ENCODE peak calls at places on chromosomes 2 and 18, in five cellular contexts. C is fibroblast of lung, T is H9, Z is GM23338, G is IMR-90. W is an unnamed sample. For H4K20me1, the result is how much of the 10 kb centered on the place peaks cover.

GRCh38 chr18:8706981-8707940 is 1.9 kb downstream of the MTCL1 start:
- DNase-seq in Z (peak), T (peak), G (peak), C (peak), W (peak)

GRCh38 chr18:48842259-48843061 is 108.3 kb downstream of the SMAD7 start:
- DNase-seq in C (no peak), G (no peak), T (no peak), Z (no peak), W (no peak)

GRCh38 chr18:2348003-2348402 is 223.3 kb downstream of the METTL4 start:
- DNase-seq in Z (no peak), T (no peak), G (no peak), C (no peak), W (no peak)

GRCh38 chr18:21336846-21337245 is 94.8 kb downstream of the GREB1L start:
- DNase-seq in T (no peak), G (no peak), Z (no peak), C (peak), W (no peak)

GRCh38 chr18:58143391-58143790 is 99.4 kb downstream of the NEDD4L start:
- DNase-seq in T (no peak), C (no peak), Z (no peak), G (peak), W (peak)

GRCh38 chr2:171894612-171894947 is 536 bp upstream of the SLC25A12 start:
- DNase-seq in G (no peak), T (no peak), C (no peak), Z (no peak), W (no peak)

GRCh38 chr2:45649457-45649854 is 2.0 kb upstream of the PRKCE start:
- DNase-seq in C (no peak), T (no peak), Z (no peak), G (peak), W (peak)

GRCh38 chr2:70511986-70512729 is 41.5 kb downstream of the TGFA start:
- DNase-seq in C (no peak), G (no peak), Z (no peak), T (no peak), W (peak)

GRCh38 chr2:164793531-164793930 is 48.1 kb downstream of the COBLL1 start:
- DNase-seq in T (no peak), C (no peak), G (no peak), Z (no peak), W (no peak)

GRCh38 chr2:240716130-240716798 is 24.6 kb downstream of the AQP12A start:
- DNase-seq in Z (no peak), G (no peak), T (no peak), C (no peak), W (no peak)

GRCh38 chr2:28626891-28627421 is 124.7 kb upstream of the PPP1CB start:
- DNase-seq in Z (no peak), T (no peak), G (peak), C (peak), W (no peak)

GRCh38 chr2:86398911-86399474 is 42.2 kb upstream of the KDM3A start:
- DNase-seq in Z (no peak), T (no peak), G (no peak), C (no peak), W (no peak)

GRCh38 chr2:122028371-122029102 is 273.1 kb downstream of the TSN start:
- DNase-seq in Z (no peak), C (peak), T (no peak), G (peak), W (no peak)

GRCh38 chr18:22570492-22570891 is 152.8 kb upstream of the CTAGE1 start:
- DNase-seq in T (no peak), G (no peak), Z (no peak), C (no peak), W (no peak)

GRCh38 chr2:179606141-179606540 is 255.3 kb downstream of the ZNF385B start:
- DNase-seq in T (no peak), Z (no peak), G (no peak), C (no peak), W (no peak)

GRCh38 chr2:169119816-169120215 is 50.5 kb downstream of the DHRS9 start:
- DNase-seq in G (no peak), C (no peak), T (no peak), Z (no peak), W (no peak)

GRCh38 chr2:102186676-102187190 is at the start of gene IL1RL2:
- DNase-seq in T (no peak), Z (no peak), G (no peak), C (peak), W (peak)

GRCh38 chr2:140643761-140644187 is 1487.0 kb downstream of the LRP1B start:
- DNase-seq in C (peak), Z (no peak), T (no peak), G (peak), W (peak)

GRCh38 chr18:62027914-62028520 is 135.2 kb upstream of the RNF152 start:
- DNase-seq in C (no peak), G (no peak), Z (peak), T (no peak), W (no peak)

GRCh38 chr18:59821983-59822382 is 77.8 kb upstream of the PMAIP1 start:
- DNase-seq in Z (no peak), C (peak), T (no peak), G (peak), W (no peak)

GRCh38 chr2:22382439-22383169 is 1002.4 kb upstream of the KLHL29 start:
- DNase-seq in T (no peak), Z (no peak), G (no peak), C (no peak), W (no peak)

GRCh38 chr18:48623468-48624220 is 84.8 kb downstream of the CTIF start:
- DNase-seq in T (no peak), Z (no peak), C (peak), G (peak), W (no peak)

GRCh38 chr18:69215151-69215550 is 185.5 kb upstream of the DOK6 start:
- DNase-seq in Z (no peak), C (no peak), G (no peak), T (no peak), W (no peak)

GRCh38 chr18:59904051-59904601 is 4.3 kb downstream of the PMAIP1 start:
- DNase-seq in C (no peak), T (no peak), Z (no peak), G (peak), W (no peak)

GRCh38 chr18:9520666-9521065 is 45.4 kb downstream of the RALBP1 start:
- DNase-seq in Z (no peak), G (no peak), C (peak), T (no peak), W (no peak)

GRCh38 chr2:26768759-26769500 is 4.8 kb downstream of the SLC35F6 start:
- DNase-seq in G (no peak), C (peak), T (no peak), Z (no peak), W (peak)

GRCh38 chr2:174338155-174338495 is 3.4 kb downstream of the SP9 start:
- DNase-seq in G (no peak), C (no peak), Z (no peak), T (no peak), W (no peak)
- H4K20me1 ChIP-seq in G (under half), C (under half), Z (under half), T (under half), W (under half)

DNA sequence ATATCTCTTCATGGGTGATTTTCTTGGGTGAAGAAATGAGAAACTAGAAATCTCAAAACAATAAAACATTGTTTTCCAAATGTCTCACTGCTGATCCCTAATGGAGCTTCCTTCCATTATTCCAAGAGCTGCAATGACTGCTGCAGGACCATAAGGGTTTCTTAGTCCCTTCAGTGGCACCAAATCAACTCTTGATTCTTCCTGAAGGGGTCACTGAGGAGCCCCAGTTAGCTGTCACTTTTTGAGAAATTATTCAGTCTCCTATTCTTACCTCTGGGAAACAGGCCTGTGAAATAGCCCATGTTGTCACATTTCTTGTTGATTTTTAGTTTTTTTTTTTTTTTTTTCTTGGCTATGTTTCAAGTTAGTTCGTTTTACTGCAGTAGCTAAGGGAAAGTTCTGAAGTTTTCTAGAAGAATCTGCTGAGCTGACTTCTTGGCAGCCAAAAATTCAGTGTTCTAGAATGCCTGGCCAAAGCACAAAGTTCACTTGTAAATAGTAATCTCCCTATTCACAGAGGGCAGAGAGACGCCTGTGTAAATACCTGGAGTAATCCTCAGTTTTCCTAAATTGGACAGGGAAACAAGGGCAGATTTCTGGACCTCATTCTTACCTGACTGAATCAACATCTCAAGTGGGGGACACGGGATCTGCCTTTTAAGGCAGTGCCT is 480.0 kb downstream of the RIT2 start:
- DNase-seq in C (no peak), G (no peak), Z (peak), T (peak), W (no peak)
- TF ChIP-seq CTCF in C (no peak), G (no peak), Z (peak), T (peak), W (no peak)

DNA sequence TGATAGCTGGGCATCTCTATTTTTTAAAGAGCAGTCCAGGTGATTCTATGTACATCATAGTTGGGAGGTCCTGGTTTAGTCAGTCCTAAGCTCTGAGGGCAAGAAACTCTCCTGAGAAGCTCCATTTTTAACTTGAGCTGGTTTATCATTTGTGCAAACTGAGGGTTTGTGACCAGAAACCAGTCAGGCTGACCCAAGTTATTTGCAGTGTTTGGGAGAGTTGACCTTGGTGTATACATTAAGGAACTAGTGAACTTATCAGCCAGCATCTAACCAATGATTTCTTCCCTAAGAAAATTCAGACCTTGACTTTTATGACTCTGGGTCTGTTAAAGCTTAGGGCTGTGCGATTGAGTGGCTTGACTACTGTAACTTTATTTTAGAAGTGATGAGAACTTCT is 10.6 kb upstream of the MGAT5 start:
- DNase-seq in T (no peak), C (no peak), G (no peak), Z (no peak), W (no peak)
- H4K20me1 ChIP-seq in T (under half), C (under half), G (under half), Z (under half), W (under half)

GRCh38 chr2:72330673-72331072 is 183.0 kb upstream of the CYP26B1 start:
- DNase-seq in T (no peak), Z (no peak), G (peak), C (peak), W (peak)

GRCh38 chr2:72326759-72327158 is 179.1 kb upstream of the CYP26B1 start:
- DNase-seq in T (no peak), Z (no peak), C (peak), G (no peak), W (no peak)

DNA sequence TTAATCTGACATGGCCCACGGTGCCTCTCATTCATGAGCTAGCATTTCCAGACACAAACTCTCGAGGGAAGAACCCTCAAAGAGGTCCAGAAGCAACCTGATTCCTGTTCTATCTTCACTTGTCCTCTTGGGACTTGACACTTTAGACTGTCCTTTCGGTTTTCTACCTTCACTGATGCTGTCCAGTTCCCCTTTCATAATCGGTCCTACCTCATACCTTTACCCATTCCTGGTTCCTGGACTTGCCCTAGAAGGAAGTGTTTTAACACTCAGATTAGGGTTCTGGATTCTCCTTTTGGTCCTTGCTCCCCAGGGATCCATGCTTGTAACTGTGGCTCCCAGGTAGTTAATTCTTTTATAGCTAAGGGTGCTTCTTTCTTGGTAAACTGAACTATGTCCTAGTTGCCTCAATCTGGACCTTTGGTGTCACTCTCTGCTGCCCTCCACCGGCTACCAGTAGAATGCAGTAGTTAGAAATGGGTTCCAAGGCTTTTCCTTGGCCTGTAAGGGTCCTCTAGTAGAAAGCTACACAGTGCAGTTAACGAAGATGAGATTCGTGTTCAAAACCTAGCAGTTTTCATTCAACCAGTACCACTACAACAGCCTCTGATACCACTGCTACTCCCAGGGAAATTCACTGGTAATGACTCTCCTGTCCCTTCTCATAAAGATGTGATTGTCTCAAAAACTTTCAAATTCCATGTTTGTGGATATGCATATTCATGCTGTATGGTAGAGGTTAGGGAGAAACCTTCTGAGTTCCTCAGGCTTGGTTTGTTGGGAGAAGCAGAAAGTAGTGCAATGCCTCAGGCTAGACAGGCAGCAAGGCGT is 178.1 kb upstream of the CYP26B1 start:
- DNase-seq in C (no peak), Z (peak), G (peak), T (peak), W (peak)
- TF ChIP-seq CTCF in C (peak), Z (peak), G (peak), T (peak), W (peak)